ENCODE peak calls at places on chromosomes 4 and X, in six cellular contexts. One of them, this sample, is unnamed.

GRCh38 chr4:184100297-184100885 is 117.3 kb downstream of the ENPP6 start:
- DNase-seq in GM20000: no peak
- DNase-seq in NCI-H748 treated with DMSO at 0.1 percent for 48 hours: peak; percentile 4
- DNase-seq in neural crest cell: peak; percentile 67
- DNase-seq in occipital lobe: peak; percentile 14
- DNase-seq in upper lobe of left lung: peak; percentile 89
- DNase-seq in this sample: no peak

GRCh38 chrX:109902665-109903064 is 100.2 kb upstream of the TMEM164 start:
- DNase-seq in upper lobe of left lung: no peak
- DNase-seq in neural crest cell: no peak
- DNase-seq in occipital lobe: no peak
- DNase-seq in NCI-H748 treated with DMSO at 0.1 percent for 48 hours: no peak
- DNase-seq in GM20000: no peak
- DNase-seq in this sample: no peak

GRCh38 chrX:77528034-77528433 is 80.8 kb downstream of the FGF16 start:
- DNase-seq in upper lobe of left lung: no peak
- DNase-seq in GM20000: no peak
- DNase-seq in neural crest cell: no peak
- DNase-seq in NCI-H748 treated with DMSO at 0.1 percent for 48 hours: no peak
- DNase-seq in occipital lobe: no peak
- DNase-seq in this sample: no peak

GRCh38 chr4:44121210-44121609 is 327.4 kb downstream of the KCTD8 start:
- DNase-seq in NCI-H748 treated with DMSO at 0.1 percent for 48 hours: no peak
- DNase-seq in GM20000: no peak
- DNase-seq in neural crest cell: no peak
- DNase-seq in occipital lobe: no peak
- DNase-seq in upper lobe of left lung: no peak
- DNase-seq in this sample: no peak

GRCh38 chrX:107551546-107551945 is 76.8 kb upstream of the PRPS1 start:
- DNase-seq in neural crest cell: no peak
- DNase-seq in NCI-H748 treated with DMSO at 0.1 percent for 48 hours: no peak
- DNase-seq in occipital lobe: no peak
- DNase-seq in upper lobe of left lung: no peak
- DNase-seq in GM20000: no peak
- DNase-seq in this sample: no peak

GRCh38 chr4:181006509-181007290 is 1236.5 kb upstream of the TENM3 start:
- DNase-seq in neural crest cell: no peak
- DNase-seq in occipital lobe: no peak
- DNase-seq in GM20000: no peak
- DNase-seq in NCI-H748 treated with DMSO at 0.1 percent for 48 hours: no peak
- DNase-seq in upper lobe of left lung: no peak
- DNase-seq in this sample: no peak

GRCh38 chrX:120269379-120270035 is 18.9 kb downstream of the ZBTB33 start:
- DNase-seq in neural crest cell: no peak
- DNase-seq in upper lobe of left lung: no peak
- DNase-seq in GM20000: no peak
- DNase-seq in occipital lobe: no peak
- DNase-seq in NCI-H748 treated with DMSO at 0.1 percent for 48 hours: no peak
- DNase-seq in this sample: no peak

GRCh38 chrX:1734806-1735205 is 119.9 kb downstream of the ASMT start:
- DNase-seq in upper lobe of left lung: no peak
- DNase-seq in neural crest cell: no peak
- DNase-seq in occipital lobe: no peak
- DNase-seq in GM20000: no peak
- DNase-seq in NCI-H748 treated with DMSO at 0.1 percent for 48 hours: no peak
- DNase-seq in this sample: no peak

GRCh38 chrX:113868169-113868568 is 715.7 kb upstream of the HTR2C start:
- DNase-seq in occipital lobe: no peak
- DNase-seq in GM20000: no peak
- DNase-seq in neural crest cell: no peak
- DNase-seq in NCI-H748 treated with DMSO at 0.1 percent for 48 hours: no peak
- DNase-seq in upper lobe of left lung: no peak
- DNase-seq in this sample: no peak

GRCh38 chr4:105797225-105797624 is 88.6 kb downstream of the GSTCD start:
- DNase-seq in upper lobe of left lung: no peak
- DNase-seq in NCI-H748 treated with DMSO at 0.1 percent for 48 hours: no peak
- DNase-seq in GM20000: no peak
- DNase-seq in neural crest cell: no peak
- DNase-seq in occipital lobe: no peak
- DNase-seq in this sample: no peak

GRCh38 chr4:47482326-47482725 is 2.7 kb upstream of the ATP10D start:
- DNase-seq in NCI-H748 treated with DMSO at 0.1 percent for 48 hours: no peak
- DNase-seq in neural crest cell: no peak
- DNase-seq in upper lobe of left lung: no peak
- DNase-seq in GM20000: no peak
- DNase-seq in occipital lobe: no peak
- DNase-seq in this sample: no peak

GRCh38 chr4:157564771-157565170 is 344.2 kb downstream of the GRIA2 start:
- DNase-seq in NCI-H748 treated with DMSO at 0.1 percent for 48 hours: no peak
- DNase-seq in neural crest cell: no peak
- DNase-seq in GM20000: no peak
- DNase-seq in occipital lobe: no peak
- DNase-seq in upper lobe of left lung: no peak
- DNase-seq in this sample: no peak

GRCh38 chrX:113305496-113305895 is 464.9 kb upstream of the AMOT start:
- DNase-seq in occipital lobe: no peak
- DNase-seq in NCI-H748 treated with DMSO at 0.1 percent for 48 hours: no peak
- DNase-seq in upper lobe of left lung: no peak
- DNase-seq in GM20000: no peak
- DNase-seq in neural crest cell: no peak
- DNase-seq in this sample: no peak

GRCh38 chr4:4559596-4559995 is 17.7 kb upstream of the STX18 start:
- DNase-seq in upper lobe of left lung: no peak
- DNase-seq in neural crest cell: no peak
- DNase-seq in occipital lobe: no peak
- DNase-seq in GM20000: no peak
- DNase-seq in NCI-H748 treated with DMSO at 0.1 percent for 48 hours: no peak
- DNase-seq in this sample: no peak

GRCh38 chr4:70954032-70954431 is 39.4 kb upstream of the DCK start:
- DNase-seq in occipital lobe: no peak
- DNase-seq in upper lobe of left lung: no peak
- DNase-seq in NCI-H748 treated with DMSO at 0.1 percent for 48 hours: no peak
- DNase-seq in GM20000: no peak
- DNase-seq in neural crest cell: no peak
- DNase-seq in this sample: no peak

GRCh38 chr4:39825741-39826231 is 127.8 kb downstream of the UBE2K start:
- DNase-seq in upper lobe of left lung: no peak
- DNase-seq in NCI-H748 treated with DMSO at 0.1 percent for 48 hours: no peak
- DNase-seq in occipital lobe: no peak
- DNase-seq in GM20000: no peak
- DNase-seq in neural crest cell: no peak
- DNase-seq in this sample: no peak

GRCh38 chr4:8782135-8782534 is 89.5 kb downstream of the HMX1 start:
- DNase-seq in occipital lobe: no peak
- DNase-seq in neural crest cell: no peak
- DNase-seq in upper lobe of left lung: peak; percentile 64
- DNase-seq in GM20000: no peak
- DNase-seq in NCI-H748 treated with DMSO at 0.1 percent for 48 hours: no peak
- DNase-seq in this sample: no peak

GRCh38 chrX:2935364-2935748 is 6.2 kb upstream of the ARSD start:
- DNase-seq in neural crest cell: no peak
- DNase-seq in upper lobe of left lung: no peak
- DNase-seq in GM20000: no peak
- DNase-seq in NCI-H748 treated with DMSO at 0.1 percent for 48 hours: no peak
- DNase-seq in occipital lobe: no peak
- DNase-seq in this sample: no peak

GRCh38 chr4:108519208-108519833 is 101.1 kb upstream of the RPL34 start:
- DNase-seq in occipital lobe: no peak
- DNase-seq in upper lobe of left lung: no peak
- DNase-seq in GM20000: no peak
- DNase-seq in neural crest cell: no peak
- DNase-seq in NCI-H748 treated with DMSO at 0.1 percent for 48 hours: no peak
- DNase-seq in this sample: no peak

GRCh38 chrX:48918303-48918643 is 551 bp downstream of the PIM2 start:
- DNase-seq in NCI-H748 treated with DMSO at 0.1 percent for 48 hours: no peak
- DNase-seq in upper lobe of left lung: no peak
- DNase-seq in occipital lobe: no peak
- DNase-seq in GM20000: no peak
- DNase-seq in neural crest cell: no peak
- DNase-seq in this sample: no peak

GRCh38 chrX:22276781-22277180 is 4.1 kb downstream of the CBLL2 start:
- DNase-seq in NCI-H748 treated with DMSO at 0.1 percent for 48 hours: no peak
- DNase-seq in GM20000: no peak
- DNase-seq in occipital lobe: no peak
- DNase-seq in upper lobe of left lung: no peak
- DNase-seq in neural crest cell: no peak
- DNase-seq in this sample: no peak

GRCh38 chrX:67614006-67614405 is 70.2 kb downstream of the AR start:
- DNase-seq in upper lobe of left lung: no peak
- DNase-seq in neural crest cell: no peak
- DNase-seq in NCI-H748 treated with DMSO at 0.1 percent for 48 hours: no peak
- DNase-seq in occipital lobe: no peak
- DNase-seq in GM20000: no peak
- DNase-seq in this sample: no peak

GRCh38 chrX:108025954-108026616 is 18.8 kb upstream of the VSIG1 start:
- DNase-seq in GM20000: no peak
- DNase-seq in NCI-H748 treated with DMSO at 0.1 percent for 48 hours: no peak
- DNase-seq in neural crest cell: no peak
- DNase-seq in upper lobe of left lung: no peak
- DNase-seq in occipital lobe: no peak
- DNase-seq in this sample: no peak

GRCh38 chr4:33696066-33696465 is 2548.2 kb downstream of the ARAP2 start:
- DNase-seq in neural crest cell: no peak
- DNase-seq in GM20000: no peak
- DNase-seq in upper lobe of left lung: no peak
- DNase-seq in NCI-H748 treated with DMSO at 0.1 percent for 48 hours: no peak
- DNase-seq in occipital lobe: no peak
- DNase-seq in this sample: no peak

GRCh38 chrX:107228486-107228819 is 22.0 kb downstream of the DNAAF6 start:
- DNase-seq in upper lobe of left lung: no peak
- DNase-seq in NCI-H748 treated with DMSO at 0.1 percent for 48 hours: no peak
- DNase-seq in neural crest cell: no peak
- DNase-seq in occipital lobe: no peak
- DNase-seq in GM20000: no peak
- DNase-seq in this sample: no peak

This sample was measured in vagina.